ENCODE peak calls at places on chromosomes 2 and 18, in four cellular contexts. F is right cardiac atrium, R is lung, L is breast epithelium. I is an unnamed sample. For H3K4me1, the result is how much of the 10 kb centered on the place peaks cover.

GRCh38 chr2:100178864-100179263 is 36.5 kb upstream of the AFF3 start:
- DNase-seq in F (no peak), R (no peak), L (no peak), I (no peak)

GRCh38 chr2:224175010-224175409 is 135.9 kb upstream of the SERPINE2 start:
- DNase-seq in F (no peak), R (no peak), L (no peak), I (no peak)

GRCh38 chr2:235320341-235320740 is 173.5 kb upstream of the AGAP1 start:
- DNase-seq in F (no peak), R (no peak), L (no peak), I (no peak)

GRCh38 chr2:61770746-61771145 is 83.1 kb downstream of the FAM161A start:
- DNase-seq in F (no peak), R (no peak), L (no peak), I (no peak)

GRCh38 chr2:205769879-205770278 is 87.6 kb downstream of the NRP2 start:
- DNase-seq in F (no peak), R (no peak), L (no peak), I (no peak)

GRCh38 chr2:116719841-116720240 is 1094.7 kb upstream of the DDX18 start:
- DNase-seq in F (no peak), R (no peak), L (no peak), I (no peak)

GRCh38 chr2:222445226-222445625 is 20.9 kb downstream of the SGPP2 start:
- DNase-seq in F (no peak), R (no peak), L (no peak), I (no peak)

GRCh38 chr18:2070636-2071035 is 500.7 kb downstream of the METTL4 start:
- DNase-seq in F (no peak), R (no peak), L (no peak), I (no peak)

GRCh38 chr2:161422812-161423211 is 6.7 kb downstream of the TBR1 start:
- DNase-seq in F (no peak), R (no peak), L (no peak), I (no peak)

GRCh38 chr18:57094199-57094598 is 52.7 kb upstream of the BOD1L2 start:
- DNase-seq in F (no peak), R (no peak), L (no peak), I (no peak)

DNA sequence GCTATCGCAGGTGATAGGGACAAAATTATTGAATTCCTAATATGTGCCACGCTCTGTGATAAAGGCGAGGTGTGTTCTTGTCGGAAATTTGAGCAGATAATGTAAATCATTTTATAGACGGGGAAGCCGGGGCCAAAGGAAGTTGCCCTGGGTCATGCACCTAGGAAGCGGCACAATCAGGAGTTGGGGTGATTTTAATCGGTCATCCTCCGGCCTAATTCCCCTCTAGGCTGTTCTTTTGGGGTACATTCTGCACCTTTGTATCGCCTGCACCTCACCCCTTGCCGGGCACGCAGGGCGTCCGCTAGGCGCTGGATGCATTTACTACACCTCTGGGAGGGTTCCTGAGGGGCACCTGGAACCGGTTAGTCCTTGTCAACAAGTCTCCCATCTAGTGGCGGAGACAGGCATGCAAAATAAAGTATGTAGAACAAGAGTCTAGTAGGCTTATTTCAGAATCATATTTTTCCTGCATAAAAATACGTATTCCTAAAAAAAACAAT is 605 bp upstream of the TEX261 start:
- DNase-seq in F (no peak), R (peak), L (no peak), I (no peak)
- H3K27ac ChIP-seq in F (peak), R (peak), L (peak), I (no peak)

GRCh38 chr18:79869591-79870368 is 72.0 kb downstream of the KCNG2 start:
- DNase-seq in F (no peak), R (no peak), L (no peak), I (no peak)
- H3K4me1 ChIP-seq in F (under half), R (under half), L (under half), I (under half)

DNA sequence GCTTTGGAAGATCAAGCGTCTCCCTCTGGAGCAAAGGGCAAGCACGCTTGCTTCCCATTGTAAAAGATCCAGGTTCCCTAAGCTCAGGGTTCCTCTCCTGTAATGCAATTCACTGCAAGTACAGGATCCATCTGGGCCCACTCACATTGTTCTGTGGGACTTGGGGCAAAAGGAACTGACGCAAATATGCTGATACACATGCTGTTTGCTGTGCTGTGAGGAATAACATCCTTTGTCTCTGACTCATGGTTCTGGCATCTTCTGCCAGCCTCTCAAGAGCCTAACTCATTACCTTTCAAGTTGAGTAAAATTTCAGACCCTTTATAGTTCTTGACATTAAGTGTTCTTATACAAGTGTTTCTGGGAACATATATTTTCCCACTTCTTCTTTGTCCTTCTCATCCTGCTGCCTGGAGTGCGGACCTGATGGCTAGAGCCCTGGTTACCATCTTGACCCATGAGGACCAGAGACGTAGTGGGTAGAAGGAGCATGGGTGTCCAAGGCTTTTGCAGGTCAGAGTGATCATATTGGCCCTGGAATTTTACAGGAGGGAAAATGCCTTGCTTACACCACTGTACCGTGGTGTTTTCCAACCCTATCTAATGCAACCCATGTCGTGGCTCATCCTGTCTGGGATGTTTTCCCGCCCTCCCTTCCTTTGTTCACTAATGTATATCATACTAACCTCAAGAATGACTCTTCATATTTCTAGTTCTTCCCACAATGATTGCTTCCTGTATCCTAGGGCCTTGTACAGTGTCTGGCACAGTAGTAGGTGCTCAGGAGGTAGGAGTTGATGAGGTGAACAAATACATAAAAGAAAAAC is 145.7 kb upstream of the GLI2 start:
- DNase-seq in F (peak), R (peak), L (no peak), I (no peak)
- H3K27ac ChIP-seq in F (no peak), R (peak), L (no peak), I (no peak)

DNA sequence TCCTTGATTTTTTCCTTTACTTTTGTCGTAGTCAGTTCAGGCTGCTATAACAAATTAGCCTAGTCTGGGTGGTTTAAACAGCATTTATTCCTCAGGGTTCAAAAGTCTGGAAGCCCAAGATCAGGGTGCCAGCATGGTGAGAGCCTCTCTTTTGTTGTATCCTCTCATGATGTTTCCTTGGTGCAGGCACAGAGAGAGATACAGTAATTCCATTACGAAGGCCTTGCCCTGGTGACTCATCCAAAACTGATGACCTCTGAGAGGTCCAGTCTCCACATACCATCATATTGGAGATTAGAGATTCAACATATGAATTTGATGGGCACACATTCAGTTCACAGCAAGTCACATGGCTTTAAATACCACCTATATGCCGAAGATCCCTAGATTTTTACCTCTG is 253.8 kb downstream of the CYRIA start:
- DNase-seq in F (no peak), R (no peak), L (no peak), I (no peak)
- H3K4me1 ChIP-seq in F (under half), R (under half), L (under half), I (under half)

DNA sequence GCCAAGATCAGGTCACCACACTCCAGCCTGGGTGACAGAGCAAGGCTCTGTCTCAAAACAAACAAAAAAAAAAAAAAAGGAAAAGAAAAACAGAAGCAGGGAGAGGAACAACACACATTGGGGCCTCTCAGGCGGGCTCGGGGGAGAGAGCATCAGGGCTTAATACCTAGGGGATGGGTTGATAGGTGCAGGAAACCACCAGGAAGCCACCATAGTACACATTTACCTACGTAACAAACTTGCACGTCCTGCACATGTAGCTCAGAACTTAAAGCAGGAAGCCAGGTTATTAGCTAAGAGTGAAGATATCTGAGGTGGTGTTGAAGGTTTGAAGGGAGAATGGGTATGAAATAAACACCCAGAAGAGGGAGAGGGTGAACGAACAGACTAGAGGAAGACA is 81.0 kb upstream of the PMAIP1 start:
- DNase-seq in F (no peak), R (no peak), L (no peak), I (no peak)
- H3K27ac ChIP-seq in F (no peak), R (no peak), L (no peak), I (no peak)

DNA sequence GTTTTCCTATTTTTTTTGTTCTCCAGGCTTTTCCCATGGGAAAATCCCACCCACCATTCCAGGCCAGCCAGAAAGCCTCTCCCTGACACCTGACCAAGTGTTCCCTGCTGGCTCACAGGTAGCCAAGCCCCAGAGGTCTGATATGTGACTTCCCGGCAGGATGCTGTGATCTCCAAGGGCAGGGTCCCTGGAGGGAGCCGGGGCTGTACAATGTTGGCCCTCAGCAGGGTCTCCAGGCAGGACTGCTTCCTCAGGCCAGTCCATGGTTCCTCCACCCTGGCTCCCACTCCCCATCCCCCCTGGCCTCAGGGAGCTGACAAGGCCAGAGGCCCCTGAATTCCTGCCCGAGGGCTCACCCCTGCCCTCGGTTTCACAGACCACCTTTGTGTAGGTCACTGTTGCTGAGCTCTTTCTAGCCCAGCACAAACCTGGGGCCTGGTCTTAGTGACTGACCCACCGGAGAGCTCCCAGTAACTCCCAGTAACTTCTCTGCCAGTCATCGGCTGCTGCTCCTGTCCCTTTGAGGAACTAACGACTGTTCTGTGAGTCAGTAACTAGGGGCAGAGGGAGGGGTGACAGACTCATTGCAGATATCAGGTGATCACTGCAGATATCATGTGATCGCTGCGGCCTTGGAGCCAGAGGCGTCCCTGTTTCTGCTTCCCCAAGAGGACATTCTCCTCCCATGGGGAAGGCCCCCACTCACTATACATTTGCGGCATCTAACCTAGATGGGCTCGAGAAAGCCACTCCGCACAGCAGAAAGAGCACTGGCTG is 38.7 kb downstream of the SDC1 start:
- DNase-seq in F (no peak), R (peak), L (no peak), I (no peak)
- H3K4me1 ChIP-seq in F (under half), R (under half), L (under half), I (under half)

GRCh38 chr18:70425236-70425635 is 136.4 kb downstream of the SOCS6 start:
- DNase-seq in F (no peak), R (no peak), L (no peak), I (no peak)
- H3K27ac ChIP-seq in F (no peak), R (no peak), L (no peak), I (no peak)

GRCh38 chr2:201413143-201413542 is 38.1 kb downstream of the TRAK2 start:
- DNase-seq in F (no peak), R (no peak), L (no peak), I (no peak)
- H3K4me1 ChIP-seq in F (under half), R (under half), L (under half), I (half or more)

I was measured in thoracic aorta.